ENCODE peak calls at places on chromosomes 5 and 9, in seven cellular contexts. Z is stomach, R is gastrocnemius medialis, J is adrenal gland, Y is heart left ventricle, H is HCT116, C is uterus. K is an unnamed sample.

GRCh38 chr5:167861134-167861930 is 430.1 kb upstream of the WWC1 start:
- DNase-seq in Z (no peak), H (no peak), R (no peak), C (no peak), Y (peak; percentile 18), J (no peak), K (no peak)

GRCh38 chr5:81639556-81639955 is 111.3 kb downstream of the SSBP2 start:
- DNase-seq in C (no peak), J (no peak), H (no peak), Y (no peak), R (no peak), Z (no peak), K (no peak)

GRCh38 chr5:179123109-179123426 is 62.9 kb downstream of the ZNF354C start:
- DNase-seq in Y (no peak), Z (peak; percentile 2), R (no peak), H (no peak), C (no peak), J (no peak), K (no peak)

GRCh38 chr5:108728566-108729305 is 19.0 kb upstream of the FER start:
- DNase-seq in J (peak; percentile 30), H (no peak), R (no peak), C (no peak), Z (no peak), Y (no peak), K (no peak)

GRCh38 chr5:59371525-59372138 is 521.9 kb downstream of the PDE4D start:
- DNase-seq in H (no peak), Y (no peak), J (no peak), Z (no peak), R (no peak), C (no peak), K (no peak)

GRCh38 chr5:72122619-72123018 is 15.3 kb downstream of the MAP1B start:
- DNase-seq in C (no peak), R (no peak), Y (no peak), Z (no peak), H (no peak), J (no peak), K (no peak)

GRCh38 chr9:101235105-101235866 is 149.5 kb downstream of the BAAT start:
- DNase-seq in C (no peak), H (peak; percentile 13), R (no peak), Y (no peak), J (no peak), Z (no peak), K (no peak)

GRCh38 chr5:170439246-170439943 is 50.2 kb upstream of the KCNMB1 start:
- DNase-seq in Y (no peak), J (no peak), Z (no peak), C (no peak), R (no peak), H (no peak), K (peak; percentile 6)

GRCh38 chr9:132516911-132517310 is 65.5 kb upstream of the BARHL1 start:
- DNase-seq in C (no peak), J (no peak), Y (no peak), Z (no peak), H (no peak), R (no peak), K (no peak)

GRCh38 chr5:76733049-76733417 is 17.1 kb downstream of the F2R start:
- DNase-seq in Y (no peak), Z (no peak), H (no peak), R (no peak), C (no peak), J (no peak), K (no peak)

GRCh38 chr5:97229688-97230285 is 46.7 kb upstream of the RIOK2 start:
- DNase-seq in C (no peak), H (no peak), Z (no peak), Y (no peak), R (no peak), J (no peak), K (no peak)

GRCh38 chr5:172840077-172840777 is 6.2 kb downstream of the ERGIC1 start:
- DNase-seq in R (no peak), Z (no peak), H (no peak), Y (no peak), C (no peak), J (no peak), K (no peak)

GRCh38 chr5:179217356-179217755 is 127.9 kb downstream of the ADAMTS2 start:
- DNase-seq in Y (no peak), Z (no peak), J (no peak), R (no peak), H (no peak), C (no peak), K (no peak)

GRCh38 chr5:143638654-143639053 is 173.3 kb upstream of the HMHB1 start:
- DNase-seq in Y (no peak), Z (no peak), H (no peak), J (no peak), R (no peak), C (no peak), K (no peak)

GRCh38 chr9:136840140-136840876 is 2.0 kb upstream of the AJM1 start:
- DNase-seq in R (no peak), Y (no peak), C (no peak), H (no peak), J (no peak), Z (no peak), K (no peak)

GRCh38 chr5:15502208-15502607 is 2.2 kb downstream of the FBXL7 start:
- DNase-seq in J (no peak), R (no peak), Z (no peak), H (no peak), C (no peak), Y (no peak), K (no peak)

GRCh38 chr9:133619791-133620190 is 10.6 kb upstream of the FAM163B start:
- DNase-seq in Y (no peak), Z (no peak), R (no peak), H (no peak), C (no peak), J (no peak), K (no peak)

GRCh38 chr5:149771216-149771973 is 41.3 kb downstream of the PPARGC1B start:
- DNase-seq in J (no peak), Z (no peak), H (no peak), Y (no peak), R (no peak), C (no peak), K (no peak)

GRCh38 chr5:109863752-109864151 is 174.0 kb downstream of the MAN2A1 start:
- DNase-seq in Y (no peak), R (no peak), J (no peak), Z (no peak), C (no peak), H (no peak), K (no peak)

GRCh38 chr9:136769710-136770191 is 5.4 kb upstream of the LCN15 start:
- DNase-seq in J (no peak), Y (peak; percentile 22), H (no peak), R (no peak), Z (no peak), C (no peak), K (no peak)

GRCh38 chr9:137757613-137758029 is 120.0 kb upstream of the CACNA1B start:
- DNase-seq in J (no peak), Y (no peak), C (no peak), R (no peak), Z (no peak), H (peak; percentile 19), K (no peak)

GRCh38 chr5:95806687-95807086 is 15.8 kb downstream of the GLRX start:
- DNase-seq in J (peak; percentile 11), R (no peak), Y (no peak), C (no peak), H (no peak), Z (no peak), K (no peak)

GRCh38 chr5:55220433-55221185 is 6.5 kb downstream of the MCIDAS start:
- DNase-seq in Y (no peak), C (no peak), Z (peak; percentile 64), H (no peak), R (no peak), J (no peak), K (no peak)
- H3K4me3 ChIP-seq in Y (no peak overlapping the region), C (peak overlapping the region; percentile 1), Z (peak overlapping the region; percentile 34), H (no peak overlapping the region), R (peak overlapping the region; percentile 12), J (no peak overlapping the region), K (peak overlapping the region; percentile 1)

DNA sequence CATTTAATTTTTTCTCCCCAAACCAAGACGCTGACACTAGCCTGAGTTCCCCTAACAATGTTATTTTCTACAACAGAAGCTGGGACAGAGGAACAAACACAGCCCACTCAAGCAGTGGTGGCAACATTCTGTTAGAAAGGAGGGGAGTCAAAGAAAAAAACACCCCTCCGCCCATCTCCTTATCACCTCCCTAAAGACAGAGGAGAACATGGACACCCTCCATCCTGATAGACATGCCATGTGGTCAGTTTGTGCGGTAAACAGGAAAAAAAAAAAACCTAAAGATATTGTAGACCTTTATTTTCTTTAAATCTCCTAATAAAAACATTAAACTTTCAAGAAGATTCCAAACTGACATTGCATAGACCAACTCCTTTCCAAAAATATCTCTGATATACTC is 2.9 kb upstream of the DPM2 start:
- DNase-seq in Y (no peak), Z (no peak), H (no peak), J (no peak), R (no peak), C (no peak), K (no peak)
- TF ChIP-seq CTCF in Y (no peak), Z (no peak), H (no peak), J (no peak), R (no peak), C (no peak), K (no peak)

DNA sequence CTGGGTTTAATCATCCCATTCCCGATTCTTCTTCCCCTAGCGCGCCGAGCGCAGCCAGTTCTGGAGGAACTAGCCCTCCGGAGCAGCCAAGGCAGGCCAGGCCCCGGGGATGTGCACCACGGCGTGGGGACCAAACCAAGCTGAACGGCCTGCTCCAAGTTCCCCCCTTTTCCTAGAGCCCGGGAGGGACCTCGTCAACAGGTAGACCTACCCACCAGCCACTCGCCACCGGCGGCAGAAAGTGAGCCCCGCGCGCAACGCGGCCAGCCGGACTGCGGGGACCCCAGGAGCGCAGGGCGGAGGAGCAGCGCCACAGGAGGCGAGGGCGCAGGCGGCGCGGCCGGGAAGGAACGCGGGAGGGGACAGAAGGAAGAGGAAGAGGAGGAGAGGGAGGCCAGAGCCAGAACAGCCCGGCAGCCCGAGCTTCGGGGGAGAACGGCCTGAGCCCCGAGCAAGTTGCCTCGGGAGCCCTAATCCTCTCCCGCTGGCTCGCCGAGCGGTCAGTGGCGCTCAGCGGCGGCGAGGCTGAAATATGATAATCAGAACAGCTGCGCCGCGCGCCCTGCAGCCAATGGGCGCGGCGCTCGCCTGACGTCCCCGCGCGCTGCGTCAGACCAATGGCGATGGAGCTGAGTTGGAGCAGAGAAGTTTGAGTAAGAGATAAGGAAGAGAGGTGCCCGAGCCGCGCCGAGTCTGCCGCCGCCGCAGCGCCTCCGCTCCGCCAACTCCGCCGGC is at the start of gene ISL1:
- DNase-seq in Y (no peak), J (peak; percentile 49), R (peak; percentile 19), H (peak; percentile 57), C (no peak), Z (peak; percentile 94), K (peak; percentile 85)
- TF ChIP-seq POLR2A in Y (no peak), J (peak; percentile 87), R (no peak), H (peak; percentile 44), C (peak; percentile 49), Z (peak; percentile 96), K (no peak)

DNA sequence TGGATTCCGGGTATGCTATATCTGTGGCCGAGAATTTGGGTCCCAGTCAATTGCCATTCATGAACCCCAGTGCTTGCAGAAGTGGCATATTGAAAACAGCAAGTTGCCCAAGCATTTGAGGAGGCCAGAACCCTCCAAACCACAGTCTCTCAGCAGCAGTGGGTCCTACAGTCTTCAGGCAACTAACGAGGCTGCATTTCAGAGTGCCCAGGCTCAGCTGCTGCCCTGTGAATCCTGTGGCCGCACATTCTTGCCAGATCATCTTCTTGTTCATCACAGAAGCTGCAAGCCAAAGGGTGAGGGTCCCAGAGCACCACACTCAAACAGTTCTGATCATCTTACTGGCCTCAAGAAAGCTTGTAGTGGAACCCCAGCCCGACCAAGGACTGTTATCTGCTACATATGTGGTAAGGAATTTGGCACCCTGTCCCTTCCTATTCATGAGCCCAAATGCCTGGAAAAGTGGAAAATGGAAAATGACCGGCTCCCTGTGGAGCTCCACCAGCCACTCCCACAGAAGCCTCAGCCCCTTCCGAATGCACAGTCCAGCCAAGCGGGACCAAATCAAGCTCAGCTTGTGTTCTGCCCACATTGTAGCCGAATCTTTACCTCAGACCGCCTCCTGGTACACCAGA is 23.0 kb downstream of the ZNF474 start:
- DNase-seq in Y (no peak), C (no peak), Z (no peak), R (no peak), J (no peak), H (no peak), K (no peak)
- H3K4me3 ChIP-seq in Y (no peak overlapping the region), C (no peak overlapping the region), Z (no peak overlapping the region), R (no peak overlapping the region), J (no peak overlapping the region), H (no peak overlapping the region), K (no peak overlapping the region)